ENCODE peak calls at places on chromosomes 11 and 22, in four cellular contexts. O, T, U and L are unnamed samples. For H3K27me3, the result is how much of the 10 kb centered on the place peaks cover.

GRCh38 chr11:66523611-66524010 is 13.2 kb downstream of the BBS1 start:
- DNase-seq in O (no peak), U (peak), T (no peak), L (peak)

GRCh38 chr11:34682822-34683221 is 61.9 kb downstream of the EHF start:
- DNase-seq in U (no peak), T (no peak), O (no peak), L (no peak)

GRCh38 chr11:19091366-19091765 is 25.6 kb upstream of the ZDHHC13 start:
- DNase-seq in T (no peak), U (no peak), O (no peak), L (no peak)

GRCh38 chr11:65646288-65646734 is 8.4 kb downstream of the SIPA1 start:
- DNase-seq in O (no peak), T (no peak), U (peak), L (no peak)

GRCh38 chr11:86722041-86722440 is 49.6 kb upstream of the ME3 start:
- DNase-seq in O (no peak), T (no peak), U (no peak), L (no peak)

GRCh38 chr11:132623496-132623895 is 908.8 kb downstream of the OPCML start:
- DNase-seq in O (no peak), U (no peak), T (no peak), L (no peak)

GRCh38 chr11:5046754-5047330 is 516 bp downstream of the OR52J3 start:
- DNase-seq in T (no peak), O (no peak), U (no peak), L (no peak)

GRCh38 chr11:9516113-9516512 is 55.3 kb downstream of the ZNF143 start:
- DNase-seq in T (peak), O (no peak), U (no peak), L (no peak)

GRCh38 chr11:73185680-73186293 is 32.3 kb upstream of the P2RY2 start:
- DNase-seq in T (no peak), O (no peak), U (peak), L (no peak)

GRCh38 chr11:45210846-45211245 is 64.4 kb downstream of the PRDM11 start:
- DNase-seq in U (peak), O (no peak), T (no peak), L (no peak)

GRCh38 chr11:114821626-114822025 is 143.3 kb downstream of the NXPE2 start:
- DNase-seq in T (no peak), U (no peak), O (no peak), L (no peak)

GRCh38 chr22:46788426-46789168 is 26.1 kb downstream of the TBC1D22A start:
- DNase-seq in U (no peak), T (peak), O (no peak), L (no peak)

GRCh38 chr11:35178067-35178805 is 39.3 kb downstream of the CD44 start:
- DNase-seq in O (no peak), T (no peak), U (no peak), L (no peak)

GRCh38 chr22:21025763-21026755 is 6.3 kb downstream of the SLC7A4 start:
- DNase-seq in O (no peak), U (no peak), T (no peak), L (no peak)

GRCh38 chr11:13772223-13773046 is 104.0 kb downstream of the FAR1 start:
- DNase-seq in T (no peak), O (no peak), U (no peak), L (no peak)

GRCh38 chr11:123718075-123718868 is 23.2 kb downstream of the ZNF202 start:
- DNase-seq in T (no peak), U (no peak), O (no peak), L (no peak)

DNA sequence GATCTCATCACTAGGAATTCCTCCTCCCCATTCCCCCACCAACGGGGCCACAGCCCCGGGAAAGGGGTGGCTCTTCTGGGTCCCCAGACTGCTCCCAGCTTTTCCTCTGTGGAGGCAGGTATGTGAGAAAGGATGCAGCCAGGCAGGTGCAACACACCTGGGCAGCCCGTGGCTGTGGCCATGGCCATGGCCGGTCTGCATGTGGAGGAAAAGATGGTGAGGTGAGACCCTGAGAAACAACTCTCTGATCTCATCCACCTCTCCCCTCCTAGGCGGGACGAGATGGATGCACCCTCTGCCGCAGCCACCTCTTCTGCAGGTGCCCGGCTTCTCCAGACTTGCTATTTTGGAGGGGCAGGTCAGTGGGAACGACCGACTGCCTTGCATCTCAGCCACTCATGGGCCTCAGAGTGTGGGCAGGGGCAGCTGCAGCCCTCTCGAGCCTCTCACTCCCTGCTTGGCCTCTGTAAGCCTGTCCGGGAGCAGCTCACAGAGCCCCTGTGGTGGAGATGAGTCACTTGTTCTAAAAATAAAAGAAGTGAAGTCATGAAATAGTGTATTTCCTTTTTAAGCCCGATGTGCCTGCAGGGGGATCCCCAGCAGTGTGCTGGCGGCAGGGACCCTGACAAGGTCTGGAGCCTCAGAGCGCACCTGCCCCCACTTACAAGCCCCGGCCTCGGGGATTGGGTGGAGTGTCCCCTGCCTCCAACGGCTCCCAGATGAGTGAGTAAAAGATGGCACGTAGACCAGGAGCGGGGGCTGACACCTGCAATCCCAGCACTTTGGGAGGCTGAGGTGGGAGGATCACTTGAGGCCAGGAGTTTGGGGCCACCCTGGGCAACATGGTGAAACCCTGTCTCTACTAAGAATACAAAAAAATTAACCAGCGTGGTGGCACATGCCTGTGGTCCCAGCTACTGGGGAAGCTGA is 10.7 kb downstream of the SMIM38 start:
- DNase-seq in T (no peak), O (no peak), U (no peak), L (peak)
- H3K4me3 ChIP-seq in T (no peak), O (no peak), U (no peak), L (no peak)

DNA sequence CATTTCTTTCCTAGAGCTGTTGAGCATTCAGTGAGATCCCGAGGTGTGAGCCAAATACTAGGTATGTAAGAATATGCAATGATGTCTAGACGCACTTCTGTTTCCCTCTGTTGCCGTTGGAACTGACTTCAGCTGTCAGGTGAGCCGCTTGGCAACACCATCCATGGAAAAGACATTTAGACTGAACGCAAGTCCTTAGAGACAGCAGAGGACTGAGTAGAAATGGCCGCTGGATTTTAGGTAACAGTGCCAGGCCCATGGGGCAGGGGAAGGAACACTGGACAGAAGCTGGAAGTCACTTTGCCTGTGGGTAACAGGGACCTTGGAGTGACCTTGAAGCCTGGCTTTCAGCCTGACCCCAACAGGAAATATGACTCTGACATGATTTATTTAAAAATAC is 29.5 kb upstream of the SHANK2 start:
- DNase-seq in O (no peak), T (peak), U (no peak), L (no peak)
- H3K27me3 ChIP-seq in O (under half), T (under half), U (under half), L (under half)

GRCh38 chr11:309558-309855 is 1.9 kb downstream of the IFITM2 start:
- DNase-seq in U (no peak), O (no peak), T (no peak), L (no peak)

GRCh38 chr11:315051-315481 is 1.2 kb downstream of the IFITM1 start:
- DNase-seq in O (no peak), U (no peak), T (no peak), L (no peak)

GRCh38 chr11:313787-314547 is at the start of gene IFITM1:
- DNase-seq in U (peak), O (no peak), T (peak), L (peak)

GRCh38 chr11:313304-313786 is 495 bp upstream of the IFITM1 start:
- DNase-seq in O (no peak), U (peak), T (no peak), L (peak)

DNA sequence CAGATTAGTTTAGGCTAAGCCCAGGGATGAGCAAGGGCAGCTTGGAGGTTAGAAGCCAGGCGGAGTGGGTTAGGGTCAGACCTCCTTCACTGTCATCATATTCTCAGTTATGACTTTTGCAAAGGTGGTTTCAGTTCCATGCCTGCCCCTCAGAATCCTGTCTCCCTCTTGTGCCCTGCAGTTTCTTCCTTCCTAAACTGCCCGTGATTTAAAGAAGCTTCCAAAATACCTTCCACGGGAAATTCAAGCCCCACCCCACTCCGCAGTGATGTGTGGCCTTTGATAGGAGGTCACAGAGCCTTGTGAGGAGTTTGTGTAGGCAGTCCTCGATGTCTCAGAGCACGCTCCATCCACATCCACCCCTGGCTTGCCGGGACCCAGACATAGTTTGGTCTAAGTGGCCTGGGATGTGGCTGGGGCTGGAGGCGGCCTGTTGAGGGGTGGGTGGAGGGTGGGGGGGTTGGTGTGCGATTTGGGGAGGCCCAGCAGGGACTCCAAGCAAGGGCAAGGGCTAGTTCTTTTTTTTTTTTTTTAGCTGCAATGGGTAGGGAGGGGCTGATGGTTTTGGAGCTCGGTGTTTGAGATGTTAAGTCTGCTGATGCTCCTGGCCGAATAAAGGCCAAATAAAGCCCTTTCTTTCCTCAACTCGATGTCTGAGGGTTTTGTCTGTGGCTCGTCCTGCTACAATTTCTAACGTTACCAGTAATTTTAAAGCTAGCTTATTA is 1.6 kb upstream of the IFITM1 start:
- DNase-seq in U (peak), T (no peak), O (no peak), L (peak)
- H3K4me3 ChIP-seq in U (peak), T (no peak), O (peak), L (peak)

GRCh38 chr11:134271978-134272377 is 4.2 kb upstream of the GLB1L3 start:
- DNase-seq in T (no peak), O (no peak), U (no peak), L (no peak)
- H3K27me3 ChIP-seq in T (under half), O (under half), U (under half), L (half or more)

GRCh38 chr22:37158963-37159290 is 9.2 kb upstream of the IL2RB start:
- DNase-seq in T (no peak), U (no peak), O (no peak), L (no peak)
- H3K4me3 ChIP-seq in T (no peak), U (no peak), O (no peak), L (no peak)

GRCh38 chr11:31827458-31828206 is 16.5 kb upstream of the PAX6 start:
- DNase-seq in O (no peak), U (no peak), T (no peak), L (no peak)
- H3K27me3 ChIP-seq in O (under half), U (under half), T (under half), L (half or more)

GRCh38 chr11:111912535-111912934 is at the start of gene HSPB2:
- DNase-seq in U (peak), T (no peak), O (no peak), L (peak)
- H3K4me3 ChIP-seq in U (peak), T (no peak), O (peak), L (peak)

GRCh38 chr11:61515686-61516085 is 7.1 kb downstream of the LRRC10B start:
- DNase-seq in T (no peak), U (no peak), O (no peak), L (no peak)

GRCh38 chr11:61516191-61516590 is 7.6 kb downstream of the LRRC10B start:
- DNase-seq in T (no peak), O (no peak), U (no peak), L (no peak)

GRCh38 chr11:61512435-61512834 is 3.9 kb downstream of the LRRC10B start:
- DNase-seq in O (no peak), U (no peak), T (no peak), L (no peak)

GRCh38 chr11:61513143-61513740 is 4.7 kb downstream of the LRRC10B start:
- DNase-seq in O (no peak), T (peak), U (no peak), L (no peak)

DNA sequence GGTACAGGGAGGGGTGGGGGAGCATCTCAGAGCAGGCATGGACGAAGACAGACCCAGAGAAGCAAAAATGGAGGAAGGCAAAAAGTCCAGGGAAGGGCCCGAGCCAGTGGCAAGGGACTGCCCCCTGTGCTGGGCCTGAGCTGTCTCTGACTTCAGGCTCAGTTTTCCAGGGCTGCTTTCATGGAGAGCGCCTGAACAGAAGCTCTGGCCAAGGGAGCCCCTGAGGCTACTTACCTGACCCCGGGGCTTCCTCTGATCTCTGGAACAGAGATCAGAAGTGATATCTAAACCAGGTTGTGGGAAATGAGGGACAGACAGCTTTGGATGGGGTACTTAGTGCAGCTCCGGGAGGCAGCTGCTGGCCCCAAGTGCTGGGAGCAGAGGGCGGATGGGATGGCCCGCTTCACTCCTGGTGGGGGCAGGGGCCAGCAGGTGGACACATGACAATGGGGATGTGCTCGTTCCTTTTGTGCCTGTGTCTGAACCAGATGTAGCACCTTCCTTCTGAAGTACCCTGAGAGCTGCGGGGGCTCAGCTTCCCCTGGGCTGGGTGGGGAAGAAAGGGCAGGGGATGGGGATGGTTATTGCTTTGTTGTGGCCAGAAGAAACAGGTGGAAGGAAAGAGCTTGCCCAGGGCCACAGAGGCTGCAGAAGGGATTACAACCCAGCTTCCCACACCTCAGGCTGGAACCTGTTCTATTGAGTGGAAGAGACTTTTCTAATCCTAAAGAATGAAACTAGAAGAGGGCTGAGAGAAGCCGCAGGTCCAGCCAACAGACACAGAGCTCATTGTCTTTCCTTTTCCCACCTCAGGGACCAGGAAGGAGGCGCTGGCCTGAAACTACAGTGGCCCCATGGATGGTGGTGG is 5.7 kb downstream of the LRRC10B start:
- DNase-seq in O (no peak), T (peak), U (no peak), L (no peak)
- H3K27me3 ChIP-seq in O (under half), T (under half), U (under half), L (under half)